ENCODE peak calls at places on chromosomes 4 and X, in seven cellular contexts. U is hepatocyte, A is HCT116, O is GM23248, M is GM23338, L is PC-3, B is neural progenitor cell. P is an unnamed sample.

GRCh38 chr4:153514001-153514526 is 47.9 kb downstream of the TMEM131L start:
- DNase-seq in U (no peak), A (peak), O (peak), M (no peak), L (peak), B (no peak), P (no peak)

GRCh38 chr4:158776106-158776505 is 7.3 kb downstream of the FNIP2 start:
- DNase-seq in U (no peak), A (no peak), O (no peak), M (peak), L (no peak), B (no peak), P (no peak)

GRCh38 chr4:164771088-164771487 is 17.2 kb downstream of the SMIM31 start:
- DNase-seq in U (no peak), A (no peak), O (peak), M (no peak), L (no peak), B (no peak), P (no peak)

GRCh38 chrX:84339507-84340364 is 151.7 kb upstream of the RPS6KA6 start:
- DNase-seq in U (peak), A (no peak), O (peak), M (peak), L (peak), B (peak), P (peak)

GRCh38 chr4:24514808-24515207 is 69.5 kb downstream of the DHX15 start:
- DNase-seq in U (no peak), A (no peak), O (peak), M (peak), L (peak), B (no peak), P (no peak)

GRCh38 chr4:24800273-24800880 is 5.0 kb downstream of the SOD3 start:
- DNase-seq in U (no peak), A (no peak), O (peak), M (peak), L (no peak), B (peak), P (no peak)

GRCh38 chrX:119429471-119429870 is 30.3 kb downstream of the SLC25A43 start:
- DNase-seq in U (no peak), A (no peak), O (peak), M (no peak), L (no peak), B (no peak), P (no peak)

GRCh38 chr4:186859420-186859819 is 135.8 kb upstream of the FAT1 start:
- DNase-seq in U (no peak), A (no peak), O (no peak), M (peak), L (no peak), B (no peak), P (no peak)

GRCh38 chr4:182955411-182955810 is 38.2 kb upstream of the DCTD start:
- DNase-seq in U (no peak), A (no peak), O (peak), M (no peak), L (no peak), B (no peak), P (no peak)

GRCh38 chrX:72069380-72070160 is 62.1 kb downstream of the RTL5 start:
- DNase-seq in U (no peak), A (no peak), O (no peak), M (no peak), L (no peak), B (no peak), P (no peak)

GRCh38 chr4:123163501-123163900 is 233.1 kb upstream of the SPRY1 start:
- DNase-seq in U (no peak), A (no peak), O (peak), M (no peak), L (no peak), B (no peak), P (no peak)

GRCh38 chr4:150038335-150039076 is 39.7 kb upstream of the DCLK2 start:
- DNase-seq in U (no peak), A (no peak), O (no peak), M (no peak), L (no peak), B (no peak), P (peak)

GRCh38 chr4:122533841-122534240 is 77.3 kb upstream of the IL2 start:
- DNase-seq in U (no peak), A (no peak), O (no peak), M (no peak), L (no peak), B (no peak), P (no peak)

GRCh38 chr4:57039345-57039744 is 60.6 kb downstream of the POLR2B start:
- DNase-seq in U (no peak), A (no peak), O (peak), M (no peak), L (no peak), B (no peak), P (no peak)

GRCh38 chr4:121072080-121072835 is at the start of gene NDNF:
- DNase-seq in U (peak), A (no peak), O (peak), M (peak), L (no peak), B (peak), P (peak)

GRCh38 chr4:89305712-89306437 is 1.7 kb downstream of the GPRIN3 start:
- DNase-seq in U (peak), A (no peak), O (peak), M (no peak), L (no peak), B (no peak), P (peak)

DNA sequence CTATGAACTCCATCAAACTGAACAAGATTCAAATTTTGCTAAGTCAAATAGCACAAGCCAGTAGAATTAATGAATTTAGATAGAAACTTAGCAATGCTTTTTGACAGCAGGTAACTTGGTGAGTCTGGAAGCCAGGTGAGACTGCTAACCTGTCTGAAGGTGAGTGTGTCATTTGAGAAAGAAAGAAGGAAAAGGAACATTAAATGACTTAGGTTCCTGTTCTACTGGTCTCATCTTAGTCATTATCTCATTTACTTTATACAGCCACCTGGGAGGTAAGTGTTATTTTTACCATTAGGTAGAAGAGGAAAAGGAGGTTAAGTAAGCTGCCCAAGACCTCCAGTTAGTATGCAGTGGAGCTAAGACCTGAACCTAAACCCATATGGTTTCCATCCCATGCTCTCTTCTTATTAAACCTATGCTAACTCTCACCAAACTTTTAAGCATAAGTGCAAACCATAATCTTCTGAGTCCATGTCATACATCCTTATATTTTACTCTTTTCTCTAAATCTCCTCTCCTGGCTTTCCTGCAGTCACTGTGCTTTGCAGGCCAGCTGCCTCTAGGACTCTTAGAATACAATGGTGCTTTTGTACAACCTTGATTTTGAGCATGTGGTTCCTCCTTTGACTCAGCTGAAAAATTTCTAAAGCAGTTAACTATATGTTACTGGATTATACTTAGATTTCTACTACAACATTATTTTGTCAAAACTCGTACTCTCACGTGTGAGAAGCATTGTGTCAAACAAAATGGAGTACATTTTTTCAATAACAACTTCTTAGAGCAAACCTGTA is 68.5 kb downstream of the ATP10D start:
- DNase-seq in U (no peak), A (no peak), O (no peak), M (no peak), L (peak), B (no peak), P (no peak)
- TF ChIP-seq EZH2phosphoT487 in U (no peak), A (no peak), O (no peak), M (no peak), L (no peak), B (no peak), P (no peak)

DNA sequence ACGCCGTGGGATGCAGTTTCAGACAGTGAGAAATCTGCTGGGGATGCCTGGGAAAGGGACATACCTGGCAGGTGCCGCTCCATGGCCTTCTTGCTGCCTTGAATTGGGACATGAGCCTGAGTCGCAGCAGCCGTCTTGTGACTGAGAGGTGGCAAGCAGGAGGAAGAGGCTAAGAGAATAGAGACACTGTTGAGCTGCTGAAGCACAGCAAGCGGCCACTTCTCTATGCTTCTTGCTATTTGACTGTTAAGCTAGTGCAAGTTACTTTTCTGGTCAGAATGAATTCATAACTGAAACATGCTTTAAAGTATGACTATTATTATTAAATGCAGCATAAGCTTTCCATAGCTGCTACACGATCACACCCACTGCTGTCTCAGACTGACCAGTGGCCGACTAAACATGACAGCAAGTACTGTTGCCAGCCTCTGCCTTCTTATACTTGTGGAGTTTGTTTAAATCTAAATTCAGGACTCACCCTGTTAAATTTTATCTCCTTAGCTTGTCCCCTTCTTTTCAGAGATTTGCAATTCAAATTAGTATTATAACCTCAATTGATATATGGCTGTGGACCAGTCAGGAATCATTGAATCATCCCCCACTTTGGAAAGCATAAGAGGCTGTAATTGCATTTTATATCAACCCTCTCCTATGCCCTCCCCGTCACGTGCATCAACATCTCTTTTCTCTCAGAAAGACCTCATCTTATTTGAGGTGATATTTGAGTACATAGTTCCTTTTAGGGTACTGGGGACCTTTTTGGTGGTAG is 24.8 kb upstream of the ACSL1 start:
- DNase-seq in U (no peak), A (no peak), O (no peak), M (no peak), L (no peak), B (no peak), P (no peak)
- TF ChIP-seq EZH2phosphoT487 in U (no peak), A (no peak), O (no peak), M (no peak), L (no peak), B (no peak), P (no peak)

GRCh38 chr4:139514382-139515059 is 41.5 kb downstream of the SETD7 start:
- DNase-seq in U (no peak), A (no peak), O (no peak), M (no peak), L (no peak), B (no peak), P (no peak)
- TF ChIP-seq EZH2phosphoT487 in U (no peak), A (no peak), O (no peak), M (no peak), L (no peak), B (no peak), P (no peak)

DNA sequence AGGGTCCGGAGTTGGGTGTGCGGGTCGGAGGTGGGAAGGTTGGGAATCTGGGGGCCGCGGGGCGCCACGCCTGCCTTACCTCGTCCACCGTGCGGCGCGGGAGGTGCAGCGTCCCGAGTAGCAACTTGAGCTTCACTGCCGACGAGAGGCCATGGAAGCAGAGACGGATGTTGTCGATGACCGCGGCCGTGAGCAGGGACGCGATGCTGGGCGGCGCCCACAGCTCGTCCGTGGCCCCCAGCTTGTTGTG is 178 bp downstream of the NELFA start:
- DNase-seq in U (no peak), A (no peak), O (no peak), M (peak), L (no peak), B (no peak), P (no peak)
- TF ChIP-seq EZH2phosphoT487 in U (no peak), A (no peak), O (no peak), M (no peak), L (no peak), B (no peak), P (no peak)

GRCh38 chr4:5014007-5014682 is 5.1 kb downstream of the CYTL1 start:
- DNase-seq in U (no peak), A (no peak), O (no peak), M (no peak), L (no peak), B (no peak), P (no peak)
- TF ChIP-seq EZH2phosphoT487 in U (no peak), A (no peak), O (no peak), M (no peak), L (no peak), B (no peak), P (no peak)

GRCh38 chr4:138736362-138736761 is 279.2 kb upstream of the NOCT start:
- DNase-seq in U (no peak), A (no peak), O (peak), M (no peak), L (peak), B (no peak), P (no peak)
- TF ChIP-seq EZH2phosphoT487 in U (no peak), A (no peak), O (no peak), M (no peak), L (no peak), B (no peak), P (no peak)

GRCh38 chrX:68719181-68719903 is 71.9 kb downstream of the STARD8 start:
- DNase-seq in U (no peak), A (no peak), O (no peak), M (no peak), L (no peak), B (no peak), P (no peak)
- TF ChIP-seq EZH2phosphoT487 in U (no peak), A (no peak), O (no peak), M (no peak), L (no peak), B (no peak), P (no peak)

DNA sequence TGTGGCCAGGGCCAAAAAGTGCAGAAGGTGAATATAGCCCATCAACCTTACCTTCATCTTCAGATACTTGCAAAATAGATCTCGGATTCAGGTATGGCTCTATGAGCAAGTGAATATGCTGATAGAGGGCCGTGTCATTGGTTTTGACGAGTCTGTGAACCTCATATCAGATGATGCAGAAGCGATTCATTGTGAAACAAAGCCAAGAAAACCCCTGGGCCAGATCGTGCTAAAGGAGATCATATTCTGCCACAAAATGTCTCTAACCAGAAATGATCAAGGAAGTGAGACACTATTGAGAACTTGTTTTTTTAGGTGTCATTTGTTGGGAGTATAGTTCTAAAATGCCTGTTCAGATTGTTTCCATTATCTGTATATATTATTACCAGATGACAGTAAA is 48.3 kb downstream of the PDK3 start:
- DNase-seq in U (no peak), A (no peak), O (no peak), M (no peak), L (peak), B (no peak), P (no peak)
- TF ChIP-seq EZH2phosphoT487 in U (no peak), A (no peak), O (no peak), M (no peak), L (no peak), B (no peak), P (no peak)